ENCODE peak calls at places on chromosomes 2 and 18, in six cellular contexts. W is type B pancreatic cell, D is colonic mucosa, L is epithelial cell of esophagus, S is BJ, X is GM10248. M is an unnamed sample.

GRCh38 chr2:68645523-68645922 is 2.1 kb downstream of the PROKR1 start:
- DNase-seq in W (no peak), D (no peak), L (peak), S (no peak), X (no peak), M (peak)

GRCh38 chr2:37782721-37783438 is 111.4 kb upstream of the CDC42EP3 start:
- DNase-seq in W (no peak), D (no peak), L (no peak), S (no peak), X (no peak), M (peak)

GRCh38 chr18:8999872-9000271 is 102.6 kb upstream of the NDUFV2 start:
- DNase-seq in W (no peak), D (no peak), L (no peak), S (no peak), X (no peak), M (no peak)

GRCh38 chr2:218024336-218024735 is 21.5 kb upstream of the TNS1 start:
- DNase-seq in W (peak), D (no peak), L (no peak), S (no peak), X (no peak), M (no peak)

GRCh38 chr2:7646661-7647060 is 729.4 kb downstream of the RNF144A start:
- DNase-seq in W (no peak), D (no peak), L (no peak), S (no peak), X (no peak), M (no peak)

GRCh38 chr2:99285521-99285920 is 15.5 kb downstream of the LYG1 start:
- DNase-seq in W (no peak), D (peak), L (peak), S (no peak), X (no peak), M (no peak)

GRCh38 chr2:88190808-88191721 is 20.9 kb downstream of the THNSL2 start:
- DNase-seq in W (no peak), D (peak), L (peak), S (no peak), X (peak), M (peak)

GRCh38 chr2:12918841-12919445 is 202.2 kb downstream of the TRIB2 start:
- DNase-seq in W (no peak), D (peak), L (peak), S (peak), X (no peak), M (peak)

GRCh38 chr2:196415384-196415783 is 224.1 kb upstream of the CCDC150 start:
- DNase-seq in W (no peak), D (no peak), L (no peak), S (no peak), X (peak), M (no peak)

GRCh38 chr18:25298853-25299274 is 53.1 kb downstream of the ZNF521 start:
- DNase-seq in W (no peak), D (no peak), L (peak), S (peak), X (no peak), M (peak)

GRCh38 chr2:122433123-122433754 is 677.8 kb downstream of the TSN start:
- DNase-seq in W (no peak), D (no peak), L (peak), S (no peak), X (no peak), M (no peak)

GRCh38 chr2:177192788-177193187 is 19.8 kb upstream of the HNRNPA3 start:
- DNase-seq in W (no peak), D (no peak), L (no peak), S (no peak), X (no peak), M (no peak)

GRCh38 chr2:35857541-35857940 is 498.0 kb upstream of the CRIM1 start:
- DNase-seq in W (no peak), D (no peak), L (no peak), S (no peak), X (no peak), M (no peak)

GRCh38 chr18:3824101-3824500 is 374.1 kb downstream of the TGIF1 start:
- DNase-seq in W (no peak), D (no peak), L (no peak), S (no peak), X (no peak), M (no peak)

GRCh38 chr2:22375094-22375493 is 1009.9 kb upstream of the KLHL29 start:
- DNase-seq in W (no peak), D (no peak), L (no peak), S (no peak), X (no peak), M (peak)

GRCh38 chr18:11994708-11995444 is 13.6 kb downstream of the IMPA2 start:
- DNase-seq in W (no peak), D (peak), L (peak), S (no peak), X (no peak), M (peak)

GRCh38 chr2:25122367-25122766 is 46.0 kb downstream of the POMC start:
- DNase-seq in W (no peak), D (no peak), L (no peak), S (no peak), X (no peak), M (no peak)

DNA sequence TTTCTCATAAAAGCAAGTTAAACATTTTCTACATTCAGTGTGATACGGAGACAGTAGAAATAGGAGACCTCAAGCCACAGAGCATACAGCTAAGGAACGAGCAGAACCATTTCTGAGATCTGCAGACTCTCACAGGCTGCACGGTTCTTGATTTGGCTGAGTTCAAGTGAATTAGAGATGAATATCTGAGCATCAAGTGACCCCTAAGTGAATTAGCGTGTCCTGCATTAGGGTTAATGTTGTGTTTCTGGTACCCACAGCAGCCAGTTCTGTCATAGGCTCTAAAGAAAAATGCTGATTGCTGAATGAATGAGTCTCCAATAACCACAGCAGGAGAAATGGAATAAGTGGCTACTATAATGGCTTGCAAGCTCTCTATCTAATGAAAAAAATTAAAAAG is 265.9 kb upstream of the SYT4 start:
- DNase-seq in W (no peak), D (no peak), L (no peak), S (no peak), X (no peak), M (no peak)
- TF ChIP-seq CTCF in W (no peak), D (no peak), L (no peak), S (no peak), X (no peak), M (no peak)

GRCh38 chr2:202871161-202872141 is at the start of gene ICA1L:
- DNase-seq in W (peak), D (peak), L (peak), S (peak), X (peak), M (peak)

GRCh38 chr2:202870431-202871160 is 970 bp downstream of the ICA1L start:
- DNase-seq in W (no peak), D (peak), L (peak), S (no peak), X (peak), M (peak)
- TF ChIP-seq CTCF in W (peak), D (peak), L (peak), S (peak), X (peak), M (peak)

DNA sequence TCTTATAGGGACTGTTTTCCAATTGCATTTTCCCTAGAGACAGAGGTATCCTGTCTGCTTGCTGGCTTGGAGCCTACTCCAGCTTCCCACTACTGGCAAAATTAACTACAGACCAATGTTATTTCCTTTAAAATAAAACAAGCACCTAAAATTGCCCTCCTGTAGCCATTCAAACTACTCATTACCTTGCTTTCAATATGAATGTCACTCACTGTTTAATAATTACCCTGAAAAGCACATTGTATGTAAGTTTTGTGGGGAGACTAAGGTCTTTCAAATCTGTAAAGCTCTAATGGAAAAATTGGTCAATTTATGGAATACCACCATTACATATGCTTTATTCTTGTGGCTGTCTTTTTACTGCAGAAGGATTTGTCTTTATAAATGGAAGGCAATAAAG is 87.3 kb downstream of the DOCK10 start:
- DNase-seq in W (no peak), D (no peak), L (no peak), S (no peak), X (no peak), M (no peak)
- TF ChIP-seq CTCF in W (no peak), D (no peak), L (no peak), S (no peak), X (no peak), M (no peak)

GRCh38 chr2:85235281-85235680 is 92.5 kb downstream of the TGOLN2 start:
- DNase-seq in W (no peak), D (no peak), L (no peak), S (no peak), X (no peak), M (no peak)

GRCh38 chr2:85234879-85235278 is 92.9 kb downstream of the TGOLN2 start:
- DNase-seq in W (no peak), D (no peak), L (no peak), S (no peak), X (no peak), M (no peak)

GRCh38 chr2:85230637-85231036 is 97.2 kb downstream of the TGOLN2 start:
- DNase-seq in W (no peak), D (no peak), L (no peak), S (no peak), X (no peak), M (no peak)

GRCh38 chr2:85231952-85232351 is 95.8 kb downstream of the TGOLN2 start:
- DNase-seq in W (no peak), D (no peak), L (no peak), S (no peak), X (no peak), M (no peak)

GRCh38 chr2:85231242-85231805 is 96.5 kb downstream of the TGOLN2 start:
- DNase-seq in W (no peak), D (no peak), L (no peak), S (no peak), X (no peak), M (no peak)
- TF ChIP-seq CTCF in W (no peak), D (no peak), L (no peak), S (no peak), X (no peak), M (no peak)

M was measured in MCF 10A.